ENCODE peak calls at places on chromosomes 4 and X, in eight cellular contexts. One of them, this sample, is unnamed.

GRCh38 chr4:173530326-173531062 is 465 bp upstream of the HAND2 start:
- DNase-seq in endothelial cell: no peak
- DNase-seq in body of pancreas: no peak
- DNase-seq in fibroblast of the aortic adventitia: peak
- DNase-seq in dorsolateral prefrontal cortex: no peak
- DNase-seq in ovary: no peak
- DNase-seq in AG09319: no peak
- DNase-seq in epithelial cell of proximal tubule: no peak
- DNase-seq in this sample: no peak

GRCh38 chr4:76830612-76831474 is 67.1 kb downstream of the SOWAHB start:
- DNase-seq in epithelial cell of proximal tubule: peak
- DNase-seq in fibroblast of the aortic adventitia: peak
- DNase-seq in dorsolateral prefrontal cortex: no peak
- DNase-seq in AG09319: peak
- DNase-seq in endothelial cell: peak
- DNase-seq in body of pancreas: peak
- DNase-seq in ovary: peak
- DNase-seq in this sample: peak

GRCh38 chr4:15065516-15065915 is 63.2 kb downstream of the CPEB2 start:
- DNase-seq in AG09319: no peak
- DNase-seq in body of pancreas: no peak
- DNase-seq in epithelial cell of proximal tubule: no peak
- DNase-seq in endothelial cell: no peak
- DNase-seq in fibroblast of the aortic adventitia: no peak
- DNase-seq in dorsolateral prefrontal cortex: no peak
- DNase-seq in ovary: no peak
- DNase-seq in this sample: no peak

GRCh38 chrX:34656842-34657780 is at the start of gene TMEM47:
- DNase-seq in endothelial cell: peak
- DNase-seq in fibroblast of the aortic adventitia: peak
- DNase-seq in epithelial cell of proximal tubule: no peak
- DNase-seq in dorsolateral prefrontal cortex: peak
- DNase-seq in body of pancreas: peak
- DNase-seq in AG09319: peak
- DNase-seq in ovary: peak
- DNase-seq in this sample: peak

GRCh38 chr4:173346074-173346473 is 11.9 kb upstream of the HMGB2 start:
- DNase-seq in AG09319: no peak
- DNase-seq in epithelial cell of proximal tubule: no peak
- DNase-seq in body of pancreas: no peak
- DNase-seq in fibroblast of the aortic adventitia: peak
- DNase-seq in endothelial cell: no peak
- DNase-seq in ovary: no peak
- DNase-seq in dorsolateral prefrontal cortex: no peak
- DNase-seq in this sample: no peak

GRCh38 chr4:9996319-9997110 is 24.8 kb downstream of the SLC2A9 start:
- DNase-seq in fibroblast of the aortic adventitia: no peak
- DNase-seq in endothelial cell: no peak
- DNase-seq in ovary: no peak
- DNase-seq in AG09319: no peak
- DNase-seq in body of pancreas: no peak
- DNase-seq in epithelial cell of proximal tubule: no peak
- DNase-seq in dorsolateral prefrontal cortex: no peak
- DNase-seq in this sample: peak

GRCh38 chr4:152166567-152166966 is 369.3 kb downstream of the FBXW7 start:
- DNase-seq in ovary: no peak
- DNase-seq in endothelial cell: peak
- DNase-seq in epithelial cell of proximal tubule: no peak
- DNase-seq in fibroblast of the aortic adventitia: peak
- DNase-seq in body of pancreas: no peak
- DNase-seq in dorsolateral prefrontal cortex: no peak
- DNase-seq in AG09319: no peak
- DNase-seq in this sample: no peak

GRCh38 chrX:13266641-13267420 is 53.0 kb downstream of the ATXN3L start:
- DNase-seq in AG09319: no peak
- DNase-seq in fibroblast of the aortic adventitia: peak
- DNase-seq in body of pancreas: no peak
- DNase-seq in dorsolateral prefrontal cortex: no peak
- DNase-seq in ovary: no peak
- DNase-seq in epithelial cell of proximal tubule: no peak
- DNase-seq in endothelial cell: no peak
- DNase-seq in this sample: no peak

GRCh38 chr4:14719053-14719452 is 283.2 kb upstream of the CPEB2 start:
- DNase-seq in endothelial cell: no peak
- DNase-seq in dorsolateral prefrontal cortex: no peak
- DNase-seq in fibroblast of the aortic adventitia: peak
- DNase-seq in ovary: no peak
- DNase-seq in body of pancreas: peak
- DNase-seq in AG09319: peak
- DNase-seq in epithelial cell of proximal tubule: peak
- DNase-seq in this sample: no peak

GRCh38 chr4:101169044-101170014 is 178.0 kb downstream of the PPP3CA start:
- DNase-seq in dorsolateral prefrontal cortex: peak
- DNase-seq in body of pancreas: peak
- DNase-seq in epithelial cell of proximal tubule: no peak
- DNase-seq in AG09319: peak
- DNase-seq in ovary: peak
- DNase-seq in endothelial cell: peak
- DNase-seq in fibroblast of the aortic adventitia: peak
- DNase-seq in this sample: no peak

GRCh38 chrX:110201799-110202198 is 116.1 kb downstream of the AMMECR1 start:
- DNase-seq in body of pancreas: no peak
- DNase-seq in fibroblast of the aortic adventitia: peak
- DNase-seq in epithelial cell of proximal tubule: no peak
- DNase-seq in ovary: no peak
- DNase-seq in endothelial cell: no peak
- DNase-seq in AG09319: no peak
- DNase-seq in dorsolateral prefrontal cortex: no peak
- DNase-seq in this sample: no peak

GRCh38 chr4:145177906-145178538 is 2.4 kb downstream of the OTUD4 start:
- DNase-seq in dorsolateral prefrontal cortex: no peak
- DNase-seq in fibroblast of the aortic adventitia: peak
- DNase-seq in endothelial cell: no peak
- DNase-seq in epithelial cell of proximal tubule: no peak
- DNase-seq in ovary: no peak
- DNase-seq in body of pancreas: no peak
- DNase-seq in AG09319: no peak
- DNase-seq in this sample: no peak

DNA sequence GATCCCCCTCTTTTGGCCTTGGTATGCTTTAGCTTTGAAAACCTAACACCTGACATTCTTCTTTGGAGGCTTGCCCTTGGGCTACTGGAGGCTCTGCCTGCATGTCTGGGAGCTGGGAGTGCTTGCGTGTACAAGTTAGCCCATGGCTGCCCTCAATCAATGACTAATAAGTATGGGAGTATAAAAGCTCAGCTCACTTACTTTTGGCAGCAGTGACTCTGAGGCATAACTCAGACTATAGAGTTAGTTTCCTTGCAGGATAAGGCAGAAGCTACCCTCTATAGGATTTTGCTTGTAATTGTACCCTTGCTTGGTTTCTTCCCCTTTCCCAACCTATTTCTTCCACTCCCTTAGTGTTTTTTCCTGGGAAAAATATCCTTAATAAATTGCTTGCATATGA is 247.9 kb downstream of the PPP1R2C start:
- DNase-seq in AG09319: peak
- DNase-seq in dorsolateral prefrontal cortex: no peak
- DNase-seq in body of pancreas: no peak
- DNase-seq in endothelial cell: no peak
- DNase-seq in epithelial cell of proximal tubule: peak
- DNase-seq in fibroblast of the aortic adventitia: peak
- DNase-seq in ovary: no peak
- DNase-seq in this sample: no peak
- TF ChIP-seq CTCF in AG09319: peak
- TF ChIP-seq CTCF in dorsolateral prefrontal cortex: no peak
- TF ChIP-seq CTCF in body of pancreas: no peak
- TF ChIP-seq CTCF in endothelial cell: no peak
- TF ChIP-seq CTCF in epithelial cell of proximal tubule: peak
- TF ChIP-seq CTCF in fibroblast of the aortic adventitia: no peak
- TF ChIP-seq CTCF in ovary: no peak
- TF ChIP-seq CTCF in this sample: peak

GRCh38 chr4:25792843-25793242 is 69.9 kb downstream of the SEL1L3 start:
- DNase-seq in body of pancreas: no peak
- DNase-seq in endothelial cell: no peak
- DNase-seq in ovary: no peak
- DNase-seq in dorsolateral prefrontal cortex: no peak
- DNase-seq in epithelial cell of proximal tubule: no peak
- DNase-seq in AG09319: no peak
- DNase-seq in fibroblast of the aortic adventitia: no peak
- DNase-seq in this sample: no peak

GRCh38 chr4:25790024-25790423 is 72.8 kb downstream of the SEL1L3 start:
- DNase-seq in dorsolateral prefrontal cortex: no peak
- DNase-seq in ovary: no peak
- DNase-seq in fibroblast of the aortic adventitia: no peak
- DNase-seq in AG09319: no peak
- DNase-seq in epithelial cell of proximal tubule: no peak
- DNase-seq in endothelial cell: no peak
- DNase-seq in body of pancreas: no peak
- DNase-seq in this sample: no peak

GRCh38 chr4:25795091-25795490 is 67.7 kb downstream of the SEL1L3 start:
- DNase-seq in ovary: no peak
- DNase-seq in dorsolateral prefrontal cortex: no peak
- DNase-seq in endothelial cell: no peak
- DNase-seq in body of pancreas: no peak
- DNase-seq in fibroblast of the aortic adventitia: no peak
- DNase-seq in epithelial cell of proximal tubule: no peak
- DNase-seq in AG09319: no peak
- DNase-seq in this sample: no peak

GRCh38 chr4:25788839-25789238 is 73.9 kb downstream of the SEL1L3 start:
- DNase-seq in fibroblast of the aortic adventitia: no peak
- DNase-seq in ovary: no peak
- DNase-seq in endothelial cell: no peak
- DNase-seq in epithelial cell of proximal tubule: no peak
- DNase-seq in dorsolateral prefrontal cortex: no peak
- DNase-seq in AG09319: no peak
- DNase-seq in body of pancreas: no peak
- DNase-seq in this sample: no peak

DNA sequence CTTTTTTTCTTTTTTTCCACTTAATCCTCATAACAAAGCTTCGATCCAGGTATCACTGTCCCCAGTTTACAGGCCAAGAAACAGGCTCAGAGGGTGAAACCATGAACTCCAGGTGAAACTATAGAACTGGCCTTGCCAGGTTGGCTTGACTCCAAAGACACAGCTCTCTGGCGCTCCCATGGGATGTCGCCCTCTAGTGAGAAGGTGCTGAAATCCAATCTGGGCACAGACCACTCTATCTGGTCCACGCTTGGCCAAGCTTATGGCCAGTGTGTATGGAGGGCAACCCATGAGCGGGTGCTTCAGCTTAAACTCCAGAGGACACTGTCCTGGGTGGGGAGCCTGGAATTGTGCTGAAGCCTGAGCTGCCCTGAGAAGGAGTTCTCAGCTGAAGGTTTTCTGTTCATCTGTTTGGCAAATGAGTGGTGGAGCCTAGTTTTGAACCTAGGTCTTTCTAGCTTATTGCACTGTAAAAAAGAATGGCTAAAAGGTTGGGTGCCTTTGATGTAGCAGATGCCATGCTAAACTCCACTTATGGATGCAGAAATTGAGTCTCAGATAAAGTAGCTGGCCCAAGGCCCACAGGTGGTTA is 70.5 kb downstream of the SEL1L3 start:
- DNase-seq in body of pancreas: peak
- DNase-seq in AG09319: no peak
- DNase-seq in dorsolateral prefrontal cortex: no peak
- DNase-seq in epithelial cell of proximal tubule: no peak
- DNase-seq in fibroblast of the aortic adventitia: no peak
- DNase-seq in ovary: no peak
- DNase-seq in endothelial cell: peak
- DNase-seq in this sample: peak
- TF ChIP-seq CTCF in body of pancreas: peak
- TF ChIP-seq CTCF in AG09319: no peak
- TF ChIP-seq CTCF in dorsolateral prefrontal cortex: no peak
- TF ChIP-seq CTCF in epithelial cell of proximal tubule: peak
- TF ChIP-seq CTCF in fibroblast of the aortic adventitia: peak
- TF ChIP-seq CTCF in ovary: no peak
- TF ChIP-seq CTCF in endothelial cell: peak
- TF ChIP-seq CTCF in this sample: peak

DNA sequence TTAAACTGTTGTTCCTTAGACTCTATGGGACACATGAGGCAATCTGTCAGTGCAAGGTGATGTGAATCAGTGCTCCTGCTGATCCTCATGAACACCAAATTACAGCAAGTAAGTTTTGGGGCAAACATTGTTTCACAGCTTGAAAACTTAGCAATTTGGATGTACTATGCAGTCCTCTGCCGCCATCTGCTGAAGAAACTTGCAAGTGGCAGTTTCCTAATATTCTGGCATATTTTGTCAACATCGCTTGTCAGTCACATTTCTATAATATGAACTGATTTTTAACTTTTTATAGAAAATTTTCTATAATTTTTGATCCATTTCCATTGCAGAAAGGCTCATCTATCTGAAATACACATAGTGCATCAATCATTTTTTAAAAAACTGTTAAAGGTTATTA is 56.3 kb downstream of the ZAR1 start:
- DNase-seq in dorsolateral prefrontal cortex: no peak
- DNase-seq in fibroblast of the aortic adventitia: peak
- DNase-seq in ovary: no peak
- DNase-seq in epithelial cell of proximal tubule: no peak
- DNase-seq in body of pancreas: no peak
- DNase-seq in AG09319: peak
- DNase-seq in endothelial cell: peak
- DNase-seq in this sample: no peak
- TF ChIP-seq CTCF in dorsolateral prefrontal cortex: peak
- TF ChIP-seq CTCF in fibroblast of the aortic adventitia: peak
- TF ChIP-seq CTCF in ovary: no peak
- TF ChIP-seq CTCF in epithelial cell of proximal tubule: peak
- TF ChIP-seq CTCF in body of pancreas: peak
- TF ChIP-seq CTCF in AG09319: peak
- TF ChIP-seq CTCF in endothelial cell: peak
- TF ChIP-seq CTCF in this sample: no peak

GRCh38 chr4:115110191-115111166 is 2.9 kb downstream of the NDST4 start:
- DNase-seq in dorsolateral prefrontal cortex: no peak
- DNase-seq in AG09319: no peak
- DNase-seq in epithelial cell of proximal tubule: no peak
- DNase-seq in endothelial cell: no peak
- DNase-seq in ovary: peak
- DNase-seq in fibroblast of the aortic adventitia: no peak
- DNase-seq in body of pancreas: peak
- DNase-seq in this sample: no peak

GRCh38 chr4:115108850-115109249 is 4.6 kb downstream of the NDST4 start:
- DNase-seq in ovary: no peak
- DNase-seq in dorsolateral prefrontal cortex: no peak
- DNase-seq in AG09319: no peak
- DNase-seq in fibroblast of the aortic adventitia: no peak
- DNase-seq in endothelial cell: no peak
- DNase-seq in body of pancreas: no peak
- DNase-seq in epithelial cell of proximal tubule: no peak
- DNase-seq in this sample: no peak

GRCh38 chr4:115101675-115102074 is 11.7 kb downstream of the NDST4 start:
- DNase-seq in AG09319: no peak
- DNase-seq in ovary: no peak
- DNase-seq in dorsolateral prefrontal cortex: no peak
- DNase-seq in epithelial cell of proximal tubule: no peak
- DNase-seq in endothelial cell: no peak
- DNase-seq in body of pancreas: no peak
- DNase-seq in fibroblast of the aortic adventitia: no peak
- DNase-seq in this sample: no peak

DNA sequence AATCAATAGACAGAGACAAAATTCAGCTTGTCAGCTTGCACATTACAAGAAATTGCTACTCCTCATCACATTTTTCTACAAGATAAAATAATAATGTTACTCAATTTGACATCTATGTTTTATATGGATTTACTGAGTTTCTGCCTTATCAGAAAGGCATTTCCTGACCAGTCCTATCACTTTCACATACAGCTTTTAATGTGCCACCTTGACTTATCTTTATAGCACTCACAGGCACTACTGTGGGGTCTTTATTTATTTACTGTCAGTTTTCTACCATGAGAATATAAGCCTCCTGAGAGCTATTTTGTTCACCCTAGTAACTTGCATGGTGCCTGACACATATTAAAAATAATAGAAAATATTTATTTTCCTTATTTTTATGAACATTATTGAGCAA is 6.0 kb downstream of the NDST4 start:
- DNase-seq in fibroblast of the aortic adventitia: no peak
- DNase-seq in dorsolateral prefrontal cortex: no peak
- DNase-seq in endothelial cell: no peak
- DNase-seq in ovary: no peak
- DNase-seq in AG09319: no peak
- DNase-seq in body of pancreas: no peak
- DNase-seq in epithelial cell of proximal tubule: no peak
- DNase-seq in this sample: no peak
- TF ChIP-seq CTCF in fibroblast of the aortic adventitia: no peak
- TF ChIP-seq CTCF in dorsolateral prefrontal cortex: no peak
- TF ChIP-seq CTCF in endothelial cell: no peak
- TF ChIP-seq CTCF in ovary: no peak
- TF ChIP-seq CTCF in AG09319: no peak
- TF ChIP-seq CTCF in body of pancreas: no peak
- TF ChIP-seq CTCF in epithelial cell of proximal tubule: no peak
- TF ChIP-seq CTCF in this sample: no peak

This sample was measured in Peyer's patch.